ENCODE peak calls at places on chromosomes 1 and 21, in four cellular contexts. W, A, I and D are unnamed samples.

GRCh38 chr1:233019083-233019482 is 68.7 kb downstream of the NTPCR start:
- DNase-seq in A (no peak), I (no peak), W (no peak), D (no peak)

GRCh38 chr1:78096976-78097375 is 51.2 kb downstream of the GIPC2 start:
- DNase-seq in A (no peak), W (no peak), I (no peak), D (no peak)

GRCh38 chr1:152501704-152502103 is 8.9 kb upstream of the LCE5A start:
- DNase-seq in A (no peak), W (no peak), I (no peak), D (no peak)

GRCh38 chr1:111406325-111406768 is 21.2 kb downstream of the OVGP1 start:
- DNase-seq in I (no peak), A (peak; percentile 11), W (no peak), D (no peak)

GRCh38 chr1:99969729-99970591 is at the start of gene SLC35A3:
- DNase-seq in A (peak; percentile 92), W (peak; percentile 87), I (peak; percentile 94), D (peak; percentile 90)

GRCh38 chr1:200971955-200972711 is 51.4 kb downstream of the KIF21B start:
- DNase-seq in A (peak; percentile 92), I (peak; percentile 90), W (peak; percentile 88), D (peak; percentile 83)

GRCh38 chr1:190597361-190597760 is 119.7 kb upstream of the BRINP3 start:
- DNase-seq in A (no peak), W (no peak), I (no peak), D (no peak)

GRCh38 chr1:211591980-211592493 is 13.1 kb upstream of the SLC30A1 start:
- DNase-seq in A (no peak), W (peak; percentile 32), I (no peak), D (no peak)

GRCh38 chr1:101653482-101653946 is 343.2 kb downstream of the OLFM3 start:
- DNase-seq in W (no peak), I (peak; percentile 67), A (no peak), D (peak; percentile 68)

GRCh38 chr1:162145280-162145965 is 75.9 kb downstream of the NOS1AP start:
- DNase-seq in W (no peak), I (no peak), A (no peak), D (no peak)

GRCh38 chr1:162145966-162146696 is 76.6 kb downstream of the NOS1AP start:
- DNase-seq in W (no peak), I (no peak), A (no peak), D (no peak)

GRCh38 chr1:162144268-162144667 is 74.8 kb downstream of the NOS1AP start:
- DNase-seq in A (no peak), W (no peak), I (no peak), D (no peak)

GRCh38 chr1:162142968-162143367 is 73.5 kb downstream of the NOS1AP start:
- DNase-seq in I (no peak), W (no peak), A (no peak), D (no peak)

DNA sequence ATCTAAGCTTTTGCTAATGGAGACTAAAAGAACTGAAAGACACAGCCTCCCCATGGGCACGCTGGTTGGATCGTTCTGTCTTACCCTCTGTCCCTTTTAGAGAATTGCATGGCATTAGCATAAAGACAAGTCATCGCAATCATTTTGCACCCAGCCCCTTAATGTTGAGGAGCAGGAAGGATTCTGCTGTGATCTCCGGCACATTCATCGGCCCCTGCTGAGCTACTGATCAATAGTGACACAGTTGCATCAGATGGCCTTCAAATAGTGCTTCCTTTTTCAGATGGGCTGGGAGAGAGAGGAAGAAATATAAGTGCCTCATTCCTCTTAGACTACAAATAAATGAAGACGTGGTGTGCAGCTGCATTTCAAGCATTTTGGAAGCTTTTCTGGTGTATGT is 75.4 kb downstream of the NOS1AP start:
- DNase-seq in W (no peak), A (no peak), I (no peak), D (peak; percentile 44)
- TF ChIP-seq TEAD4 in W (no peak), A (no peak), I (no peak), D (no peak)

GRCh38 chr1:239493736-239494285 is 107.4 kb downstream of the CHRM3 start:
- DNase-seq in A (no peak), W (no peak), I (no peak), D (no peak)
- TF ChIP-seq TEAD4 in A (no peak), W (no peak), I (no peak), D (no peak)

GRCh38 chr1:206029484-206029883 is 5.8 kb upstream of the CTSE start:
- DNase-seq in A (no peak), I (peak; percentile 20), W (no peak), D (no peak)
- TF ChIP-seq TEAD4 in A (no peak), I (no peak), W (no peak), D (no peak)

DNA sequence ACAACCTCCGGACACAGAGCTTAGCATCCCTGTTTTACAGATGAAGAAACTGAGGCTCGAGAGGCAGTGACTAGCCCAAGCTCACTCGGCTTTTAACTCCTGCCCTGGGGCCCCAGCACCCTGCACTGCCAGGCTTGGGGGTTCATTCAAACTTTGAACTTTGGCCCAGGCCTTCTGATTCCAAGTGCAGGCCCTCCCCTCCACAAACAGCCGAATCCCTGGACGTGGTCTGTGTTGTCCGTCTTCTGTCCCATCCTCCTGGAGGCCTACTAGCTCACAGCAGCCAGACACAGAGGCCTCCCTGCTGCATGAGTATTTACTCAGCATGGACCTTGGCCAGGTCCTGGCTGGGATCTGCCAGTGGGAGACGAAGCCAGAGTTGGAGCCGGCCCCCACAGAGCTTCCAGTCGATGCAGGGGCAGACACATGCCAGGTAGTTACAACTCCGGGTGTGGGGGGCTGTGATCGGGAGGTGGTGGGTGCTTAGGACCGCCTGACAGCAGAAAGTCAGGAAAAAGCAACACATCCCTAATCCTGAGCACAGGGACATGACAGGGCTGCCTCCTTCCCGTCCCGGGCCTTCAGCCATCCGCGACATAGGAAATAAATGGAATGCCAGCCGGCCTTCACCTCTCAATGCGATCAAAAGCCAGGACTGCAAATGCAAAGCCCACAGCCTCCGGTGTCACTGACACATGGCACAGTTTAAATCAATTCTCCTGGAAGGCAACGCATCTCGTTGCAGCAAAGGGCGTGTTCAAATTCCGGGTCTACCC is 7.4 kb downstream of the IFFO2 start:
- DNase-seq in W (no peak), A (no peak), I (no peak), D (no peak)
- TF ChIP-seq TEAD4 in W (no peak), A (no peak), I (no peak), D (no peak)

DNA sequence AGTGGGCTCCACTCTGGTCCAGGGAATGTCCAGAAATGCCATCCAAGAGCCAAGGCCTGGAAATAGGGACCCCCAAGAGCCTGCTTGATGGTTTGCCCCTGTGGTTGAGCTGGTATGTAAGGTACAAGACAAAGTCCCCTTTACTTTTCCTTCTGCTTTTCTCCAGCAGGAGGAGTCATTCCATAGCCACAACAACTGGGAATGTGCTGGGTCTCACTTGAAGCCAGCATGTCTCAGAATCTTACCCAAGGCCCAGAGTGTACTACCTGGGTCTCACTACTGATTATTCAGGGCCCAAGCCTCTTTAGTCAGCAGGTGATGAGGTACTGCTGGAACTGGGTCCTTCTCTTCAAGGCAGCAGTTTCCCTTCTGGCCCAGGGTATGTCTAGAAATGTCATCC is 62.1 kb upstream of the CD55 start:
- DNase-seq in A (no peak), I (no peak), W (no peak), D (no peak)
- TF ChIP-seq TEAD4 in A (no peak), I (peak; percentile 66), W (no peak), D (no peak)

GRCh38 chr1:223233410-223234163 is 90.5 kb upstream of the TLR5 start:
- DNase-seq in A (no peak), W (peak; percentile 93), I (peak; percentile 35), D (no peak)
- TF ChIP-seq TEAD4 in A (no peak), W (peak; percentile 92), I (no peak), D (no peak)

GRCh38 chr21:45020629-45021427 is 53.6 kb upstream of the ADARB1 start:
- DNase-seq in I (no peak), W (no peak), A (no peak), D (no peak)
- TF ChIP-seq TEAD4 in I (no peak), W (no peak), A (no peak), D (no peak)

GRCh38 chr1:45359882-45360513 is 19.8 kb upstream of the MUTYH start:
- DNase-seq in A (peak; percentile 37), I (no peak), W (peak; percentile 28), D (peak; percentile 32)
- TF ChIP-seq TEAD4 in A (no peak), I (no peak), W (no peak), D (no peak)

GRCh38 chr21:44708866-44709425 is 2.4 kb downstream of the TSPEAR start:
- DNase-seq in W (no peak), I (no peak), A (peak; percentile 25), D (no peak)

GRCh38 chr21:44706026-44706705 is 5.2 kb downstream of the TSPEAR start:
- DNase-seq in I (peak; percentile 56), A (peak; percentile 10), W (no peak), D (no peak)

GRCh38 chr21:44708213-44708865 is 3.0 kb downstream of the TSPEAR start:
- DNase-seq in I (peak; percentile 69), W (no peak), A (peak; percentile 20), D (no peak)

GRCh38 chr21:44704636-44705001 is 6.8 kb downstream of the TSPEAR start:
- DNase-seq in A (peak; percentile 15), I (peak; percentile 67), W (no peak), D (peak; percentile 60)

GRCh38 chr21:44706706-44707615 is 4.4 kb downstream of the TSPEAR start:
- DNase-seq in W (no peak), A (peak; percentile 21), I (peak; percentile 69), D (no peak)
- TF ChIP-seq TEAD4 in W (no peak), A (no peak), I (no peak), D (no peak)

GRCh38 chr21:46285761-46286667 is at the start of gene YBEY:
- DNase-seq in I (peak; percentile 91), W (peak; percentile 95), A (peak; percentile 98), D (peak; percentile 91)
- TF ChIP-seq TEAD4 in I (peak; percentile 73), W (peak; percentile 89), A (no peak), D (peak; percentile 48)